ENCODE peak calls at places on chromosome 7, in four cellular contexts. One of them, this sample, is unnamed.

GRCh38 chr7:20330797-20331230 is at the start of gene ITGB8:
- DNase-seq in endodermal cell: peak
- DNase-seq in sigmoid colon: peak
- DNase-seq in PC-3: peak
- DNase-seq in this sample: no peak

GRCh38 chr7:39461263-39461662 is 104.9 kb upstream of the YAE1 start:
- DNase-seq in PC-3: no peak
- DNase-seq in sigmoid colon: no peak
- DNase-seq in endodermal cell: no peak
- DNase-seq in this sample: no peak

GRCh38 chr7:110507832-110508231 is 583.1 kb upstream of the LRRN3 start:
- DNase-seq in endodermal cell: no peak
- DNase-seq in sigmoid colon: no peak
- DNase-seq in PC-3: no peak
- DNase-seq in this sample: no peak

GRCh38 chr7:156515911-156516790 is 124.4 kb upstream of the RNF32 start:
- DNase-seq in PC-3: no peak
- DNase-seq in endodermal cell: no peak
- DNase-seq in sigmoid colon: no peak
- DNase-seq in this sample: no peak

GRCh38 chr7:77626515-77627306 is 69.5 kb upstream of the RSBN1L start:
- DNase-seq in PC-3: no peak
- DNase-seq in endodermal cell: no peak
- DNase-seq in sigmoid colon: no peak
- DNase-seq in this sample: no peak

GRCh38 chr7:35268953-35269352 is 15.1 kb upstream of the TBX20 start:
- DNase-seq in PC-3: no peak
- DNase-seq in endodermal cell: no peak
- DNase-seq in sigmoid colon: no peak
- DNase-seq in this sample: no peak

GRCh38 chr7:44073664-44074348 is 8.4 kb upstream of the PGAM2 start:
- DNase-seq in endodermal cell: peak
- DNase-seq in sigmoid colon: peak
- DNase-seq in PC-3: peak
- DNase-seq in this sample: peak

GRCh38 chr7:105799677-105800076 is 76.7 kb downstream of the ATXN7L1 start:
- DNase-seq in PC-3: no peak
- DNase-seq in endodermal cell: no peak
- DNase-seq in sigmoid colon: peak
- DNase-seq in this sample: no peak

GRCh38 chr7:57305192-57305748 is 144.7 kb upstream of the ZNF716 start:
- DNase-seq in PC-3: no peak
- DNase-seq in endodermal cell: peak
- DNase-seq in sigmoid colon: no peak
- DNase-seq in this sample: peak

GRCh38 chr7:474605-475424 is 44.8 kb downstream of the PDGFA start:
- DNase-seq in sigmoid colon: peak
- DNase-seq in endodermal cell: no peak
- DNase-seq in PC-3: no peak
- DNase-seq in this sample: no peak

GRCh38 chr7:85887133-85887532 is 700.3 kb upstream of the SEMA3D start:
- DNase-seq in sigmoid colon: no peak
- DNase-seq in endodermal cell: peak
- DNase-seq in PC-3: no peak
- DNase-seq in this sample: peak

GRCh38 chr7:51706851-51707250 is 390.2 kb upstream of the COBL start:
- DNase-seq in endodermal cell: no peak
- DNase-seq in PC-3: no peak
- DNase-seq in sigmoid colon: no peak
- DNase-seq in this sample: no peak

GRCh38 chr7:424961-425793 is 94.5 kb downstream of the PDGFA start:
- DNase-seq in PC-3: no peak
- DNase-seq in sigmoid colon: peak
- DNase-seq in endodermal cell: no peak
- DNase-seq in this sample: no peak

GRCh38 chr7:47552631-47553030 is 29.3 kb downstream of the TNS3 start:
- DNase-seq in PC-3: peak
- DNase-seq in sigmoid colon: no peak
- DNase-seq in endodermal cell: no peak
- DNase-seq in this sample: no peak

GRCh38 chr7:113268757-113269156 is 150.4 kb upstream of the SMIM30 start:
- DNase-seq in sigmoid colon: no peak
- DNase-seq in PC-3: no peak
- DNase-seq in endodermal cell: no peak
- DNase-seq in this sample: no peak

GRCh38 chr7:40746841-40747556 is 612.2 kb downstream of the SUGCT start:
- DNase-seq in endodermal cell: no peak
- DNase-seq in PC-3: peak
- DNase-seq in sigmoid colon: no peak
- DNase-seq in this sample: no peak

GRCh38 chr7:109256762-109257560 is 687.3 kb downstream of the DNAJB9 start:
- DNase-seq in PC-3: no peak
- DNase-seq in sigmoid colon: no peak
- DNase-seq in endodermal cell: no peak
- DNase-seq in this sample: no peak

GRCh38 chr7:153886121-153886505 is 166.1 kb upstream of the DPP6 start:
- DNase-seq in endodermal cell: peak
- DNase-seq in PC-3: no peak
- DNase-seq in sigmoid colon: no peak
- DNase-seq in this sample: no peak

GRCh38 chr7:29078286-29078685 is 68.1 kb downstream of the CPVL start:
- DNase-seq in endodermal cell: no peak
- DNase-seq in PC-3: no peak
- DNase-seq in sigmoid colon: no peak
- DNase-seq in this sample: no peak

GRCh38 chr7:388461-388960 is 98.5 kb downstream of the FOXL3 start:
- DNase-seq in PC-3: no peak
- DNase-seq in sigmoid colon: no peak
- DNase-seq in endodermal cell: peak
- DNase-seq in this sample: no peak

GRCh38 chr7:134289423-134289822 is 27.3 kb downstream of the SLC35B4 start:
- DNase-seq in PC-3: no peak
- DNase-seq in endodermal cell: no peak
- DNase-seq in sigmoid colon: no peak
- DNase-seq in this sample: no peak

GRCh38 chr7:6691103-6691502 is 15.6 kb downstream of the ZNF12 start:
- DNase-seq in sigmoid colon: no peak
- DNase-seq in PC-3: no peak
- DNase-seq in endodermal cell: no peak
- DNase-seq in this sample: no peak

GRCh38 chr7:134255814-134256213 is 60.9 kb downstream of the SLC35B4 start:
- DNase-seq in sigmoid colon: no peak
- DNase-seq in endodermal cell: peak
- DNase-seq in PC-3: no peak
- DNase-seq in this sample: peak

GRCh38 chr7:135716677-135717238 is 11.2 kb downstream of the SLC13A4 start:
- DNase-seq in PC-3: peak
- DNase-seq in endodermal cell: no peak
- DNase-seq in sigmoid colon: no peak
- DNase-seq in this sample: no peak

GRCh38 chr7:28078036-28078901 is 102.3 kb downstream of the JAZF1 start:
- DNase-seq in sigmoid colon: no peak
- DNase-seq in endodermal cell: no peak
- DNase-seq in PC-3: peak
- DNase-seq in this sample: peak

GRCh38 chr7:24283900-24284698 is at the start of gene NPY:
- DNase-seq in endodermal cell: peak
- DNase-seq in sigmoid colon: no peak
- DNase-seq in PC-3: no peak
- DNase-seq in this sample: peak

GRCh38 chr7:99562832-99563231 is 4.4 kb downstream of the ZNF655 start:
- DNase-seq in endodermal cell: peak
- DNase-seq in PC-3: peak
- DNase-seq in sigmoid colon: no peak
- DNase-seq in this sample: no peak

GRCh38 chr7:50552921-50553320 is 12.3 kb downstream of the DDC start:
- DNase-seq in PC-3: peak
- DNase-seq in endodermal cell: peak
- DNase-seq in sigmoid colon: peak
- DNase-seq in this sample: peak

GRCh38 chr7:27684491-27684890 is 21.8 kb upstream of the HIBADH start:
- DNase-seq in PC-3: no peak
- DNase-seq in endodermal cell: no peak
- DNase-seq in sigmoid colon: no peak
- DNase-seq in this sample: no peak

GRCh38 chr7:2634265-2635145 is 2.7 kb downstream of the TTYH3 start:
- DNase-seq in endodermal cell: no peak
- DNase-seq in PC-3: no peak
- DNase-seq in sigmoid colon: no peak
- DNase-seq in this sample: no peak

GRCh38 chr7:2632717-2633537 is 1.1 kb downstream of the TTYH3 start:
- DNase-seq in PC-3: peak
- DNase-seq in sigmoid colon: peak
- DNase-seq in endodermal cell: peak
- DNase-seq in this sample: no peak

GRCh38 chr7:2635148-2635668 is 3.4 kb downstream of the TTYH3 start:
- DNase-seq in PC-3: no peak
- DNase-seq in sigmoid colon: no peak
- DNase-seq in endodermal cell: no peak
- DNase-seq in this sample: no peak

GRCh38 chr7:2631924-2632716 is at the start of gene TTYH3:
- DNase-seq in endodermal cell: peak
- DNase-seq in PC-3: no peak
- DNase-seq in sigmoid colon: peak
- DNase-seq in this sample: no peak

GRCh38 chr7:2633538-2634264 is 1.9 kb downstream of the TTYH3 start:
- DNase-seq in PC-3: peak
- DNase-seq in endodermal cell: peak
- DNase-seq in sigmoid colon: peak
- DNase-seq in this sample: no peak
- H3K4me3 ChIP-seq in PC-3: peak
- H3K4me3 ChIP-seq in endodermal cell: peak
- H3K4me3 ChIP-seq in sigmoid colon: peak
- H3K4me3 ChIP-seq in this sample: peak

GRCh38 chr7:151876899-151877777 is at the start of gene PRKAG2:
- DNase-seq in endodermal cell: peak
- DNase-seq in PC-3: peak
- DNase-seq in sigmoid colon: peak
- DNase-seq in this sample: peak

GRCh38 chr7:151880688-151881087 is 3.8 kb upstream of the PRKAG2 start:
- DNase-seq in sigmoid colon: peak
- DNase-seq in PC-3: no peak
- DNase-seq in endodermal cell: no peak
- DNase-seq in this sample: no peak

GRCh38 chr7:151875862-151876111 is 1.1 kb downstream of the PRKAG2 start:
- DNase-seq in PC-3: no peak
- DNase-seq in sigmoid colon: no peak
- DNase-seq in endodermal cell: no peak
- DNase-seq in this sample: peak

GRCh38 chr7:151876112-151876898 is 610 bp downstream of the PRKAG2 start:
- DNase-seq in endodermal cell: peak
- DNase-seq in PC-3: peak
- DNase-seq in sigmoid colon: peak
- DNase-seq in this sample: peak

GRCh38 chr7:151877911-151878835 is 1.3 kb upstream of the PRKAG2 start:
- DNase-seq in PC-3: no peak
- DNase-seq in sigmoid colon: no peak
- DNase-seq in endodermal cell: no peak
- DNase-seq in this sample: no peak
- H3K4me3 ChIP-seq in PC-3: no peak
- H3K4me3 ChIP-seq in sigmoid colon: peak
- H3K4me3 ChIP-seq in endodermal cell: no peak
- H3K4me3 ChIP-seq in this sample: peak

GRCh38 chr7:90211391-90212148 is at the start of gene STEAP2:
- DNase-seq in PC-3: peak
- DNase-seq in sigmoid colon: peak
- DNase-seq in endodermal cell: peak
- DNase-seq in this sample: peak
- H3K4me3 ChIP-seq in PC-3: peak
- H3K4me3 ChIP-seq in sigmoid colon: peak
- H3K4me3 ChIP-seq in endodermal cell: peak
- H3K4me3 ChIP-seq in this sample: peak

DNA sequence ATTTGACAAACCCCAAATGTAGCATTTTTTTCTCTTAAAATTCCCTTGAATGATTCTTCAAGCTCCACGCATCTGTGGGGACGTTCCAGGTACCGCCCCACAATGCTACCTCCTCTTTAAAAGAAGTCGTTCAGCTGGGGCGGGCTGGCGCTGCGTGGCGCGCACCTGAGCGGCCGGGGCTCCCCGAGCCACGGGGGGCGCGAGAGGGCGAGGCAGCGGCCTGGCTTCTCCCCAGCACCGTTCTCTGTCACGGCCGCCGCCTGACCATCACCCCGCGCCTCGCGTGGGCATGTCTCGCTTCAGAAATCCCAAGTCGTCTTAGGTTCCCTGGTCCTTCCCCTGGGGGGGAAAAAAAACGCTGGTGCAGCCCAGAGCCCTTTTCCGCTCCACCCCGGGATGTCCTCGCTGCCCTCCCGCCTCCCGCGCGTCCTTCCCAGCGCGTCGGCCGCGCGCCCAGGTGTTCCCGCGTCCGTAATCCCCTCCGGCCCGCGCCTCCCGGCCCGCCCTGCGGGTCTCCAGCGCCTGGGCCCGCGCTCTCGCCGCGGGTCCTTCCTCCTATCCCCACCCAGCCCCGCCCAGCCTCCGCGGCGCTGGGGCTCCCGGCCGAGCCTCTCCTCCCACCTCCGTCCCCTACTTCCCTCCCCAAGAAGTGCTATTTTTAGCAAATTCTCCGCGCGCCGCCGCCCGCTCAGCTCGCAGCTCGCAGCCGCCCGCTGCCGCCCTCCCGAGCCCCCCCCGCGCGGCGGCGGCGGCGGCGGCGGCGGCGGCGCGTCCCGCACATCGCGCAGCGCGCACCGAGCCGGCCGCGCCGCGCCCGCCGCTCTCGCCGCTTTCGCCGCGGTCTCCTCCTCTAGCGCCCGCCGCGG is 58.8 kb upstream of the PRPS1L1 start:
- DNase-seq in PC-3: peak
- DNase-seq in sigmoid colon: peak
- DNase-seq in endodermal cell: peak
- DNase-seq in this sample: peak
- H3K4me3 ChIP-seq in PC-3: peak
- H3K4me3 ChIP-seq in sigmoid colon: peak
- H3K4me3 ChIP-seq in endodermal cell: peak
- H3K4me3 ChIP-seq in this sample: peak

DNA sequence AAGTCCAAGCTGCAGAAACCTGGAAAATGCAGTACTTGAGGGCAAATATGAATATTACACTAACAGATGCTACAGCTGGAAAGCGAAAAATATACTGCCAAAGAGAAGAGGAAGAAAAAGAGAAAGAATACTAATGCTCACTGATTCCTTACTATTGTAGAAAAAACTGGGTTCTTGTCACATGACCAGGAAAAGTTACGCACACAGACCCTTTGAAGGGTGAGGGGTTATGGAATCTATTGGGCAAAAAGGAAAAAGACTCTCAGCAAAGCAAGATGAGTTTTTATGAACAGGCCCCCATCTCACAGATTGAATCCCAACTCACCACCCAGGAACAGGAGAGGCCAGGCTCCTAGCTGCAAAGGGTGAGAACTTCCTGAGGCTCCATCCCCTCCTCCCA is 228.1 kb upstream of the KLF14 start:
- DNase-seq in PC-3: no peak
- DNase-seq in sigmoid colon: no peak
- DNase-seq in endodermal cell: no peak
- DNase-seq in this sample: no peak
- H3K4me3 ChIP-seq in PC-3: no peak
- H3K4me3 ChIP-seq in sigmoid colon: no peak
- H3K4me3 ChIP-seq in endodermal cell: no peak
- H3K4me3 ChIP-seq in this sample: no peak

This sample was measured in GM23338.